ENCODE peak calls at places on chromosomes 7 and 10, in six cellular contexts. L is epithelial cell of esophagus; O is NB4; F is CD8-positive, alpha-beta T cell; N is Panc1; H is PC-3. M is an unnamed sample.

GRCh38 chr7:36670585-36671431 is 53.5 kb downstream of the AOAH start:
- DNase-seq in L (peak; percentile 78), O (peak; percentile 84), F (peak; percentile 53), N (peak; percentile 41), H (peak; percentile 82), M (no peak)

GRCh38 chr10:79102056-79102874 is 33.5 kb downstream of the ZMIZ1 start:
- DNase-seq in L (peak; percentile 20), O (no peak), F (no peak), N (no peak), H (peak; percentile 49), M (no peak)

GRCh38 chr10:17756557-17757208 is 4.7 kb downstream of the TMEM236 start:
- DNase-seq in L (peak; percentile 10), O (no peak), F (no peak), N (no peak), H (no peak), M (no peak)

GRCh38 chr10:122014652-122015248 is 25.8 kb downstream of the TACC2 start:
- DNase-seq in L (no peak), O (no peak), F (no peak), N (no peak), H (no peak), M (no peak)

GRCh38 chr7:5429857-5430611 is 6.4 kb upstream of the TNRC18 start:
- DNase-seq in L (peak; percentile 94), O (no peak), F (no peak), N (no peak), H (peak; percentile 69), M (no peak)

GRCh38 chr7:76063525-76063924 is 15.6 kb downstream of the MDH2 start:
- DNase-seq in L (peak; percentile 80), O (no peak), F (no peak), N (no peak), H (no peak), M (no peak)

GRCh38 chr10:89115876-89116627 is 91.1 kb downstream of the CH25H start:
- DNase-seq in L (peak; percentile 81), O (peak; percentile 26), F (no peak), N (no peak), H (peak; percentile 46), M (peak; percentile 82)

GRCh38 chr10:2772791-2773644 is 294.3 kb upstream of the PFKP start:
- DNase-seq in L (no peak), O (no peak), F (no peak), N (no peak), H (no peak), M (no peak)

GRCh38 chr10:88064608-88065383 is 201.4 kb downstream of the PTEN start:
- DNase-seq in L (peak; percentile 18), O (peak; percentile 100), F (no peak), N (no peak), H (no peak), M (no peak)

GRCh38 chr7:94129443-94130140 is 125.4 kb upstream of the BET1 start:
- DNase-seq in L (peak; percentile 57), O (no peak), F (no peak), N (peak; percentile 27), H (peak; percentile 55), M (peak; percentile 56)

GRCh38 chr10:133315847-133316246 is 7.1 kb downstream of the ZNF511 start:
- DNase-seq in L (no peak), O (no peak), F (no peak), N (no peak), H (peak; percentile 30), M (no peak)

GRCh38 chr10:13848530-13849425 is 262.0 kb downstream of the PRPF18 start:
- DNase-seq in L (no peak), O (no peak), F (no peak), N (no peak), H (no peak), M (no peak)

GRCh38 chr10:128268015-128268722 is 141.9 kb upstream of the MKI67 start:
- DNase-seq in L (no peak), O (peak; percentile 69), F (no peak), N (no peak), H (peak; percentile 42), M (no peak)

GRCh38 chr10:6141296-6142151 is 52.7 kb downstream of the RBM17 start:
- DNase-seq in L (peak; percentile 85), O (peak; percentile 55), F (no peak), N (no peak), H (peak; percentile 54), M (no peak)

GRCh38 chr7:28466341-28466740 is 54.0 kb downstream of the CREB5 start:
- DNase-seq in L (no peak), O (no peak), F (no peak), N (no peak), H (peak; percentile 76), M (no peak)

GRCh38 chr10:102492983-102493382 is 9.5 kb downstream of the ACTR1A start:
- DNase-seq in L (peak; percentile 82), O (no peak), F (no peak), N (no peak), H (no peak), M (no peak)

GRCh38 chr10:96670786-96671185 is 49.5 kb downstream of the PIK3AP1 start:
- DNase-seq in L (no peak), O (no peak), F (no peak), N (no peak), H (peak; percentile 21), M (no peak)

GRCh38 chr7:138169441-138169851 is 93.2 kb downstream of the AKR1D1 start:
- DNase-seq in L (no peak), O (no peak), F (no peak), N (no peak), H (no peak), M (no peak)

GRCh38 chr7:506391-506831 is 13.2 kb downstream of the PDGFA start:
- DNase-seq in L (no peak), O (no peak), F (no peak), N (no peak), H (no peak), M (no peak)

GRCh38 chr10:61000769-61001730 is 57.1 kb upstream of the RHOBTB1 start:
- DNase-seq in L (peak; percentile 26), O (no peak), F (no peak), N (no peak), H (peak; percentile 59), M (no peak)

GRCh38 chr7:106423836-106424475 is 139.2 kb upstream of the NAMPT start:
- DNase-seq in L (no peak), O (no peak), F (no peak), N (no peak), H (no peak), M (no peak)

GRCh38 chr7:138565451-138566114 is 105.5 kb downstream of the TRIM24 start:
- DNase-seq in L (peak; percentile 82), O (peak; percentile 95), F (no peak), N (no peak), H (no peak), M (peak; percentile 99)

GRCh38 chr10:118758449-118758848 is 3.7 kb upstream of the CACUL1 start:
- DNase-seq in L (no peak), O (no peak), F (no peak), N (no peak), H (no peak), M (no peak)

GRCh38 chr10:1661416-1661815 is 75.9 kb downstream of the ADARB2 start:
- DNase-seq in L (no peak), O (no peak), F (no peak), N (no peak), H (no peak), M (no peak)

GRCh38 chr10:86103391-86104101 is 263.0 kb downstream of the GRID1 start:
- DNase-seq in L (no peak), O (peak; percentile 17), F (no peak), N (no peak), H (no peak), M (no peak)

GRCh38 chr10:86099542-86100334 is 266.9 kb downstream of the GRID1 start:
- DNase-seq in L (no peak), O (no peak), F (no peak), N (no peak), H (no peak), M (no peak)

GRCh38 chr10:86102446-86102845 is 264.1 kb downstream of the GRID1 start:
- DNase-seq in L (no peak), O (no peak), F (no peak), N (no peak), H (no peak), M (no peak)

GRCh38 chr10:86102031-86102430 is 264.6 kb downstream of the GRID1 start:
- DNase-seq in L (no peak), O (no peak), F (no peak), N (no peak), H (no peak), M (no peak)

GRCh38 chr10:86100581-86101061 is 266.0 kb downstream of the GRID1 start:
- DNase-seq in L (peak; percentile 7), O (peak; percentile 64), F (no peak), N (no peak), H (peak; percentile 23), M (peak; percentile 9)
- TF ChIP-seq CTCF in L (peak; percentile 29), O (peak; percentile 80), F (no peak), N (peak; percentile 81), H (peak; percentile 47), M (peak; percentile 75)

DNA sequence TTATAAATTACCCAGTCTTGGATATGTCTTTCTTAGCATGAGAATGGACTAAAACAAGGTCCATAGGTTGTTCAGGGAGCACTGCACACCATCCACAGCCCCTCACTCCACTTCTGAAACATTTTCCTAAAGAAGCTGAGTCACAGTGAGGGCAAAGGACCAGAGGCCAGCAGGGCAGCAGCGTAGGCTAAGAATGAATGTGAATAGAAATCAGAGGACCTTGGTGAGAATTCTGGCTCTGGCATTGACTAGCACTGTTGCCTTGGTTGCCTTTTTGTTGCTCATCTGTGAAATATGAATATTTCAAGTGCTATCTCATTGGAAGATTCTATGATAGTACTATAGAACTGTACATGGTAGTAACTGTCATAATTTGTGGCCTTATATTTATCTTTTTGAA is 41.7 kb upstream of the TOMM7 start:
- DNase-seq in L (no peak), O (no peak), F (no peak), N (no peak), H (no peak), M (no peak)
- H3K4me3 ChIP-seq in L (no peak overlapping the region), O (no peak overlapping the region), F (no peak overlapping the region), N (no peak overlapping the region), H (no peak overlapping the region), M (no peak overlapping the region)

GRCh38 chr10:36764823-36765222 is 360.6 kb upstream of the ANKRD30A start:
- DNase-seq in L (no peak), O (no peak), F (no peak), N (no peak), H (peak; percentile 91), M (no peak)

GRCh38 chr10:36771725-36772124 is 353.7 kb upstream of the ANKRD30A start:
- DNase-seq in L (no peak), O (no peak), F (no peak), N (no peak), H (no peak), M (no peak)

GRCh38 chr10:36766921-36767320 is 358.5 kb upstream of the ANKRD30A start:
- DNase-seq in L (no peak), O (no peak), F (no peak), N (no peak), H (no peak), M (no peak)

GRCh38 chr10:36765777-36766176 is 359.6 kb upstream of the ANKRD30A start:
- DNase-seq in L (no peak), O (no peak), F (no peak), N (no peak), H (peak; percentile 95), M (no peak)
- TF ChIP-seq CTCF in L (no peak), O (no peak), F (no peak), N (no peak), H (no peak), M (no peak)

DNA sequence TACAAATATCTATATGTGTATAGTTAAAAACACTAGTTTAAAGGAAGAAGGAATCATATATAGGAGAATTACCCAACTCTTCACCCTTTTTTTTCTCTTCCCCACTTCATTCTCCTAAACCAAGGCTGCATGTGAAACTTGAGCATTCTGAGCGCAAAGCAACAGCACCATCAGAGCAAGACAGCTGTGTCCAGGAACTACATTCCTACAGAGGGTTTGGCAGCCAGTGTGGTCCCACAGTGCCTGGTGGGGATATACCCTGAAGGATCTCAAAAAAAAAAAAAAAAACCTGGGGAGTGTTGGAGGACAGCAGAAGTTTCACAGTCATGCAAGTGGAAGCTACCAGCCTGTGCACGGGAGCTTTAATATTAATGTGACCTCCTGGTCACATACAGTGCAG is 310.4 kb downstream of the CTNNA3 start:
- DNase-seq in L (no peak), O (no peak), F (no peak), N (no peak), H (no peak), M (no peak)
- H3K4me3 ChIP-seq in L (no peak overlapping the region), O (no peak overlapping the region), F (no peak overlapping the region), N (no peak overlapping the region), H (no peak overlapping the region), M (no peak overlapping the region)

M was measured in epithelial cell of proximal tubule.